ENCODE peak calls at places on chromosomes 13 and 19, in seven cellular contexts. R is heart right ventricle; K is heart left ventricle; D is CD8-positive, alpha-beta T cell; B is prostate gland; I is cardiac muscle cell; X is nephron progenitor cell. C is an unnamed sample.

GRCh38 chr19:32448026-32448425 is 42.5 kb downstream of the DPY19L3 start:
- DNase-seq in R (no peak), K (no peak), D (no peak), B (no peak), I (no peak), X (no peak), C (no peak)

GRCh38 chr13:101018720-101019119 is 344.1 kb upstream of the TMTC4 start:
- DNase-seq in R (no peak), K (no peak), D (no peak), B (no peak), I (no peak), X (no peak), C (no peak)

GRCh38 chr13:46484561-46484960 is 68.4 kb upstream of the LRCH1 start:
- DNase-seq in R (no peak), K (no peak), D (no peak), B (no peak), I (no peak), X (no peak), C (no peak)

GRCh38 chr19:2253106-2254051 is 2.8 kb downstream of the JSRP1 start:
- DNase-seq in R (no peak), K (no peak), D (peak), B (no peak), I (no peak), X (peak), C (peak)

GRCh38 chr19:5784581-5785147 is at the start of gene PRR22:
- DNase-seq in R (no peak), K (no peak), D (no peak), B (no peak), I (no peak), X (no peak), C (no peak)

GRCh38 chr13:65971541-65971940 is 1258.6 kb downstream of the PCDH9 start:
- DNase-seq in R (no peak), K (no peak), D (no peak), B (no peak), I (no peak), X (no peak), C (peak)

GRCh38 chr13:90055121-90055520 is 1292.4 kb upstream of the MIR17HG start:
- DNase-seq in R (no peak), K (no peak), D (no peak), B (peak), I (no peak), X (no peak), C (no peak)

GRCh38 chr13:36192166-36192565 is 22.2 kb downstream of the SOHLH2 start:
- DNase-seq in R (no peak), K (no peak), D (no peak), B (no peak), I (peak), X (no peak), C (no peak)

GRCh38 chr13:20728579-20729300 is 25.2 kb downstream of the IL17D start:
- DNase-seq in R (no peak), K (no peak), D (no peak), B (no peak), I (no peak), X (no peak), C (no peak)

GRCh38 chr13:97978661-97979450 is 25.4 kb downstream of the IPO5 start:
- DNase-seq in R (no peak), K (no peak), D (no peak), B (no peak), I (peak), X (no peak), C (no peak)

GRCh38 chr19:35140207-35140897 is 1.7 kb downstream of the FXYD1 start:
- DNase-seq in R (no peak), K (no peak), D (no peak), B (no peak), I (no peak), X (no peak), C (no peak)

GRCh38 chr13:66994097-66994496 is 236.0 kb downstream of the PCDH9 start:
- DNase-seq in R (peak), K (peak), D (no peak), B (no peak), I (peak), X (peak), C (peak)

GRCh38 chr13:28313579-28313978 is 175.2 kb downstream of the PAN3 start:
- DNase-seq in R (no peak), K (no peak), D (no peak), B (no peak), I (peak), X (no peak), C (peak)

GRCh38 chr19:32351807-32352630 is 6.6 kb downstream of the ZNF507 start:
- DNase-seq in R (no peak), K (no peak), D (no peak), B (no peak), I (peak), X (no peak), C (no peak)

GRCh38 chr13:30870049-30870884 is 35.8 kb upstream of the MEDAG start:
- DNase-seq in R (peak), K (peak), D (no peak), B (no peak), I (peak), X (peak), C (peak)

GRCh38 chr13:33953203-33953602 is 135.3 kb downstream of the RFC3 start:
- DNase-seq in R (no peak), K (no peak), D (no peak), B (no peak), I (peak), X (no peak), C (no peak)

GRCh38 chr19:2034729-2035589 is 16.1 kb downstream of the MKNK2 start:
- DNase-seq in R (no peak), K (no peak), D (peak), B (no peak), I (peak), X (peak), C (peak)

GRCh38 chr19:40510526-40511115 is 43.8 kb downstream of the SPTBN4 start:
- DNase-seq in R (no peak), K (no peak), D (no peak), B (no peak), I (no peak), X (no peak), C (no peak)

GRCh38 chr13:83955011-83955410 is 72.7 kb upstream of the SLITRK1 start:
- DNase-seq in R (no peak), K (no peak), D (no peak), B (no peak), I (no peak), X (no peak), C (no peak)

GRCh38 chr19:2079076-2079864 is 16.9 kb downstream of the MOB3A start:
- DNase-seq in R (no peak), K (no peak), D (no peak), B (no peak), I (no peak), X (no peak), C (no peak)

GRCh38 chr19:50464348-50464747 is 12.0 kb upstream of the EMC10 start:
- DNase-seq in R (no peak), K (no peak), D (no peak), B (no peak), I (no peak), X (no peak), C (peak)

GRCh38 chr13:43405457-43405856 is 381.3 kb downstream of the ENOX1 start:
- DNase-seq in R (no peak), K (no peak), D (no peak), B (no peak), I (peak), X (no peak), C (no peak)

GRCh38 chr19:19591133-19591825 is 27.2 kb downstream of the PBX4 start:
- DNase-seq in R (no peak), K (no peak), D (peak), B (peak), I (peak), X (no peak), C (peak)

GRCh38 chr19:18589380-18590272 is 1.0 kb downstream of the REX1BD start:
- DNase-seq in R (peak), K (peak), D (peak), B (peak), I (peak), X (peak), C (peak)

GRCh38 chr19:3189702-3190469 is 4.2 kb downstream of the NCLN start:
- DNase-seq in R (no peak), K (peak), D (no peak), B (no peak), I (no peak), X (no peak), C (peak)

GRCh38 chr13:99323488-99323887 is 16.3 kb upstream of the GPR183 start:
- DNase-seq in R (no peak), K (no peak), D (no peak), B (no peak), I (no peak), X (no peak), C (no peak)

GRCh38 chr13:34044041-34044440 is 226.1 kb downstream of the RFC3 start:
- DNase-seq in R (no peak), K (no peak), D (no peak), B (peak), I (peak), X (no peak), C (no peak)

GRCh38 chr19:6718741-6719539 is 1.5 kb downstream of the C3 start:
- DNase-seq in R (no peak), K (no peak), D (no peak), B (no peak), I (peak), X (peak), C (peak)

GRCh38 chr19:39087907-39088686 is 3.9 kb downstream of the ACP7 start:
- DNase-seq in R (no peak), K (no peak), D (no peak), B (no peak), I (no peak), X (no peak), C (no peak)

GRCh38 chr19:58569191-58569942 is 3.8 kb downstream of the MZF1 start:
- DNase-seq in R (no peak), K (no peak), D (peak), B (no peak), I (no peak), X (no peak), C (no peak)

GRCh38 chr19:35882074-35882832 is 13.9 kb downstream of the APLP1 start:
- DNase-seq in R (peak), K (no peak), D (peak), B (peak), I (peak), X (no peak), C (no peak)

GRCh38 chr13:73228546-73228945 is 169.7 kb downstream of the KLF5 start:
- DNase-seq in R (no peak), K (no peak), D (no peak), B (no peak), I (peak), X (no peak), C (no peak)

GRCh38 chr19:57351867-57352266 is 796 bp downstream of the ZNF304 start:
- DNase-seq in R (no peak), K (no peak), D (no peak), B (no peak), I (peak), X (no peak), C (no peak)

GRCh38 chr19:2869618-2870017 is 2.5 kb downstream of the ZNF556 start:
- DNase-seq in R (no peak), K (no peak), D (no peak), B (no peak), I (no peak), X (no peak), C (no peak)

DNA sequence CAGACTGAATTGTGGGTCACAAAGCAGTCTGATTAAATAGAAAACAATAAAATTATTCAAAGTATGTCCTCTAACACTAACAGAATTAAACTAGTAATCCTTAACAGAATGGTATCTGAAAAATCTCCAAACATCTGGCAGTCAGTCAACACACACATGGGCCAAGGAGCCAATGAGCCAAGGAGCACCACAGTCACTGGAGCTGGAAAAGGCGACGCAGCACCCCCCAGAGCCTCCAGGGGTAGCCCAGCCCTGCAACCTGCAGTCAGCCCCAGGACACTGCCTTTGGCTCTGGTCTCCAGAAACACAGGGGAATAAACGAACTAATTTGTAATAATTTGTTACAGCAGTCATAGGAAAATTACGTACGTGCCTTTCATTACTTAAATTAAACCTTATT is 12.3 kb downstream of the TUBGCP3 start:
- DNase-seq in R (no peak), K (no peak), D (no peak), B (no peak), I (no peak), X (no peak), C (peak)
- TF ChIP-seq CTCF in R (no peak), K (no peak), D (no peak), B (no peak), I (no peak), X (no peak), C (peak)

DNA sequence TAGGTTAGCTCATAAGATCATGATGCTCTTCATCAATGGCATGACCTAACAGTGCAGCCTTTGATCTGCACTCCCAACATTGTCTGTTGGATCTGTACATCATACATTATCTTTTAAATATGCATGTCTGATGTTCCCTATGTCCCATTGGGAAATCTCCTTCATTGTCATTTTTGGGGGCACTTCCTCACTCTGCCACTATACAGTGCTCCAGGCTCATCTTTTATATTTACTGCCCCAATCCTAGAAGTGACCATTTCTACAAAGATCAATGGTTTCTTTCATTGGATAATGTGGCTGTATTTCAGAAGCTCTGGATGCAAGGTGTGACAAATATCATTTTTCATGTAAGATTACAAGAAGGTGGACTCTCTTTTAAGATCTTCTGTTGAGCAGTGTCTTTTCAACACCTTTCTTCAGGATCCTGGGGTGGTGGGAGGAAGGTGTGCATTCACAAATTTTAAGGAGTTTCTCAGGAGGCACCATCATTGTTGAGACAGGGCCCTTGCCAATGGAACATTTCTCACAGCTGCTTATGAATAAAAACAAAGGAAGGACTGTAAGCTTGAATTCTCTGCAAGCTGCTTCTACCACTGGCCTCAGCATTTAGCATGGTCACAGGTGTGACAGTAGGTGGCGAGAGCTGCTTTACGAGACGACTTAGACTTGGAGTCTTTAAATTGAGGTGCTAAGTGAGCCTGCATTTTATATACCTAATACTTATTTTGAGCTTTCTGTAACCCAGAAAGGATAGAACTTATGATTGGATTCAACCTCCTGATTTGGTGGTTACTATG is 403.0 kb downstream of the LMO7 start:
- DNase-seq in R (no peak), K (no peak), D (no peak), B (no peak), I (no peak), X (no peak), C (peak)
- TF ChIP-seq CTCF in R (peak), K (no peak), D (no peak), B (no peak), I (no peak), X (no peak), C (peak)

GRCh38 chr19:54430306-54431254 is 15.3 kb downstream of the TTYH1 start:
- DNase-seq in R (peak), K (no peak), D (peak), B (peak), I (peak), X (peak), C (peak)
- TF ChIP-seq CTCF in R (peak), K (peak), D (peak), B (no peak), I (peak), X (peak), C (peak)

DNA sequence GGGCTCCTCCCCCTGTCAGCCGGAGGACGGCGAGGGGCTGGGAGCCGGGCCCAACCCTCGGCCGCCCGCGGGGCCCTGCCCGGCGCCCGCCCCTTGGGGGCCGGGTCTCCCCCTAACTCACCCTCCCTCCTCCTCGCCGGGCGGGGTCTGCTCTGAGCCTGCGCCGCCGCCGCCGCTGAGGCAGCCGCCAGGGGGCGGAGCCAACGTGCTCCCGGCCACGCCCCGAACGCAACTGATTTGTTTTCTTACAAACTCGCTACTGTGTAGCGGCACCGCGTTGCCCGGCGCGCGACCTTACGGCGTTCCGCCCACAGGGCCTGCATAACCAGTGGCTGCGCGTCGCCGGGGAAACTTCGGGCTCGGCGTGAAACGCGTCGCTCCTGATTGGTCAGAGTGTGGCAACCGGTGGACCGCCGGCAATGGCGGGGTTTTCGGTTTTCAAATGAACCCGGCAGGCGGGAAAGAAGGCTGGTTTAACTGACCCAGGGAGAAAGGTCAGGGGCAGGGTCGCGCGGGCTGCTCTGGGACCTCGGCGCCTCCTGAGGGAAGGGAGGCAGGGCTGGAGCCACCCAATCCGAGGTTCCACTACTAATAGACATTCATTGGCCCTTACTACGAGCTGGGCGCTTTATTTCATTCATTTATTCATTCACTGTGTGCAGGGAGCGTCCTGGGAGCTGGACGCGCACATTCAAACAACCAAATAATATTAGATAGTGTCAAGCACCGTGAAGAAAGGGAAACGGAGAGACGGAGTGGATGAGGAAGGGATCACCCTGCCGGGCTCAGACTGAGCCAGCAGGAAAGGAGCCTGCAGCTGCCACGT is at the start of gene CDKN2D:
- DNase-seq in R (peak), K (peak), D (peak), B (peak), I (peak), X (peak), C (peak)
- TF ChIP-seq CTCF in R (peak), K (peak), D (no peak), B (peak), I (peak), X (no peak), C (peak)

GRCh38 chr19:15125232-15126067 is 18.2 kb downstream of the SYDE1 start:
- DNase-seq in R (peak), K (peak), D (peak), B (peak), I (peak), X (peak), C (peak)
- TF ChIP-seq CTCF in R (no peak), K (no peak), D (no peak), B (no peak), I (no peak), X (no peak), C (peak)

DNA sequence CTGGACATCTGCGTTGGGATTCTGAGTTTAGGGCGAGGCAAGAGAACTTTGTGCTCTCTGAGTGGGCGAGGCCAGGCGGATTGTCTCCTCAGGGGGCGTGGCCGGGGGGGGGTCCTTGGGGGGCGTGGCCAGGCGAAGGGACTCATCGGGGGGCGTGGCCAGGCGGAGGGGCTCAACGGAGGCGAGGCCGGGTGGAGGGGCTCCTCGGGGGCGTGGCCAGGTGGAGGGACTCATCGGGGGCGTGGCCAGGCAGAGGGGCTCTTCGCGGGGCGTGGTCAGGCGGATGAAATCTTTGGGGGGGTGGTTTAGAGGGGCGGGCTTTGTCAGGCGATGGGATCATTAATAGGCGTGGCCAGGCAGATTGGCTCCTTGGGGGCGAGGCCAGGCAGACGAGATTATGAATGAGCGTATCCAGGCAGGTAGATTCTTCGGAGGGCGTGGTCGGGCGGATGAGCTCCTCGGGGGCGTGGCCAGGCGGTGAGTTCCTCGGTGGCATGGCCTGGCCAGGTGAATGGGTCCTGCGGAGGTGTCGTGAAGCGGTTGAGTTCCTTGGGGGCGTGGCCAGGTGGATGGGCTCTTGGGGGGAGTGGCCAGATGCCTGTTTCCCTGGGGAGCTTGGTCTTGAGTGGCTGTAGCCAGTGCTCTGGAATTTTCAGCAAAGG is 10.3 kb upstream of the CACNG7 start:
- DNase-seq in R (no peak), K (no peak), D (no peak), B (no peak), I (no peak), X (peak), C (peak)
- TF ChIP-seq CTCF in R (no peak), K (no peak), D (no peak), B (no peak), I (no peak), X (no peak), C (no peak)

DNA sequence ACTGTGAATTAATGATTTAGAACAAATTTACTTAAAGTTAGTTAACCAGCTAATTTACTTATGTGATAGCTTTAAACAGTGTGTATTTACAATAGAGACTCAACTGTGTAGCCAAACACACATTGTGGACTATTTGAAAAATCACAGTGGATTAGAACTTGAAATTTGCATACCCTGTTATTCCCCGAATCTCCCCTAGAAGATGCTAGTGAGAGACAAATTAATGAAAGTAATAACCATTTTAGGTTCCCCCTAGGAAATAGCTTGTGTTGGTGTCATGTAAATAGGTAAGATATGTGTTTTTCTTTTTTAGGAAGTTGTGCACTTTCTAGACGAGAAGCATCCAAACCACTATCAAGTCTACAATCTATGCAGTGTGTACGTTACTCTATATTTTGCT is 98.5 kb downstream of the C1QTNF9 start:
- DNase-seq in R (no peak), K (no peak), D (no peak), B (no peak), I (no peak), X (no peak), C (no peak)
- TF ChIP-seq CTCF in R (no peak), K (no peak), D (no peak), B (no peak), I (peak), X (no peak), C (peak)

C was measured in endodermal cell.